ENCODE peak calls at places on chromosomes 13 and 19, in nine cellular contexts. Z, E, C, P, A, I, M, G and Q are unnamed samples.

GRCh38 chr13:44103721-44104490 is 224.2 kb downstream of the LACC1 start:
- DNase-seq in G (no peak), M (no peak), I (no peak), P (no peak), C (peak), A (no peak), Z (no peak), E (no peak), Q (no peak)

GRCh38 chr19:5035817-5036732 is 67.2 kb downstream of the KDM4B start:
- DNase-seq in G (no peak), P (no peak), E (no peak), Z (no peak), M (no peak), A (no peak), I (no peak), C (no peak), Q (no peak)

GRCh38 chr19:30305346-30306060 is 66.7 kb upstream of the ZNF536 start:
- DNase-seq in Z (no peak), E (no peak), C (no peak), A (no peak), G (no peak), P (no peak), I (no peak), M (no peak), Q (no peak)

GRCh38 chr13:27973291-27973690 is 4.2 kb upstream of the CDX2 start:
- DNase-seq in I (no peak), C (no peak), P (no peak), A (no peak), Z (no peak), E (no peak), M (no peak), G (no peak), Q (no peak)

GRCh38 chr13:77810430-77810829 is 108.2 kb downstream of the EDNRB start:
- DNase-seq in I (no peak), A (no peak), C (no peak), G (peak), P (no peak), E (no peak), Z (peak), M (no peak), Q (no peak)

GRCh38 chr19:55546822-55547614 is 1.7 kb upstream of the SBK3 start:
- DNase-seq in E (peak), Z (peak), C (peak), M (no peak), A (no peak), G (peak), P (peak), I (peak), Q (no peak)

GRCh38 chr19:17323274-17323972 is 11.2 kb downstream of the ANO8 start:
- DNase-seq in I (no peak), E (no peak), A (no peak), P (no peak), G (no peak), Z (no peak), C (no peak), M (no peak), Q (no peak)

GRCh38 chr13:27976362-27977177 is 7.5 kb upstream of the CDX2 start:
- DNase-seq in G (no peak), A (no peak), Z (no peak), M (no peak), C (no peak), E (no peak), P (no peak), I (no peak), Q (no peak)

GRCh38 chr13:69565334-69565733 is 542.3 kb upstream of the ATXN8OS start:
- DNase-seq in P (no peak), M (no peak), I (no peak), A (no peak), E (peak), C (no peak), G (peak), Z (peak), Q (no peak)

GRCh38 chr19:10418281-10419199 is 1.8 kb upstream of the PDE4A start:
- DNase-seq in A (no peak), I (no peak), C (no peak), E (peak), G (no peak), M (no peak), P (no peak), Z (peak), Q (no peak)

GRCh38 chr13:26041476-26041875 is 10.3 kb downstream of the SHISA2 start:
- DNase-seq in I (no peak), A (no peak), Z (no peak), G (no peak), M (no peak), C (peak), P (no peak), E (no peak), Q (no peak)

GRCh38 chr19:32563761-32564160 is 17.2 kb upstream of the PDCD5 start:
- DNase-seq in P (no peak), G (no peak), I (no peak), A (no peak), E (no peak), M (no peak), Z (no peak), C (no peak), Q (no peak)

GRCh38 chr13:113490496-113491417 is at the start of gene DCUN1D2:
- DNase-seq in P (peak), I (peak), C (peak), M (peak), G (peak), Z (peak), E (peak), A (peak), Q (no peak)

GRCh38 chr19:45160870-45161714 is at the start of gene NKPD1:
- DNase-seq in G (no peak), M (no peak), E (peak), A (no peak), C (no peak), I (no peak), Z (no peak), P (no peak), Q (no peak)

GRCh38 chr13:30019648-30020626 is 169.5 kb upstream of the UBL3 start:
- DNase-seq in Z (no peak), I (no peak), E (no peak), G (no peak), P (no peak), M (no peak), A (no peak), C (no peak), Q (no peak)

GRCh38 chr19:30881281-30881680 is 468.0 kb downstream of the TSHZ3 start:
- DNase-seq in A (no peak), I (no peak), M (no peak), C (no peak), Z (no peak), P (no peak), G (no peak), E (no peak), Q (no peak)

GRCh38 chr19:2097330-2098327 is 914 bp downstream of the IZUMO4 start:
- DNase-seq in I (no peak), A (no peak), Z (no peak), C (no peak), E (no peak), P (peak), G (no peak), M (peak), Q (no peak)

GRCh38 chr19:801030-801860 is 4.0 kb downstream of the PTBP1 start:
- DNase-seq in E (no peak), I (peak), A (no peak), M (no peak), P (peak), C (no peak), G (peak), Z (peak), Q (no peak)

GRCh38 chr13:99199541-99200432 is 867 bp upstream of the UBAC2 start:
- DNase-seq in I (peak), G (peak), A (no peak), Z (no peak), P (no peak), E (no peak), M (no peak), C (peak), Q (no peak)

GRCh38 chr19:51327066-51327985 is 14.6 kb downstream of the VSIG10L start:
- DNase-seq in Z (no peak), I (peak), M (no peak), G (no peak), E (peak), P (no peak), A (peak), C (no peak), Q (no peak)

GRCh38 chr13:113777311-113778260 is 18.6 kb downstream of the TMEM255B start:
- DNase-seq in C (no peak), I (no peak), E (peak), M (no peak), A (no peak), G (no peak), Z (peak), P (no peak), Q (no peak)

GRCh38 chr19:29487432-29487831 is 38.4 kb upstream of the VSTM2B start:
- DNase-seq in M (no peak), Z (no peak), G (no peak), A (no peak), I (no peak), E (no peak), P (no peak), C (peak), Q (peak)